ENCODE peak calls at places on chromosomes 2 and 18, in five cellular contexts. A is stomach, M is progenitor cell of endocrine pancreas, K is GM18507, Z is epithelial cell of esophagus. G is an unnamed sample.

GRCh38 chr2:207996848-207997247 is 28.5 kb downstream of the PLEKHM3 start:
- DNase-seq in A (no peak), M (no peak), K (no peak), Z (no peak), G (no peak)

GRCh38 chr2:223222397-223222796 is 170.4 kb downstream of the KCNE4 start:
- DNase-seq in A (no peak), M (no peak), K (no peak), Z (peak), G (no peak)

GRCh38 chr2:204177977-204178522 is 241.5 kb downstream of the ICOS start:
- DNase-seq in A (peak), M (no peak), K (no peak), Z (peak), G (peak)

GRCh38 chr2:2127474-2127873 is 203.6 kb downstream of the MYT1L start:
- DNase-seq in A (no peak), M (no peak), K (no peak), Z (no peak), G (no peak)

GRCh38 chr18:58896268-58896667 is 31.6 kb downstream of the ZNF532 start:
- DNase-seq in A (no peak), M (no peak), K (no peak), Z (no peak), G (no peak)

GRCh38 chr18:54774971-54775665 is 53.2 kb upstream of the RAB27B start:
- DNase-seq in A (no peak), M (no peak), K (no peak), Z (peak), G (no peak)

GRCh38 chr18:30787410-30787809 is 255.1 kb downstream of the DSC3 start:
- DNase-seq in A (no peak), M (no peak), K (no peak), Z (no peak), G (no peak)

GRCh38 chr2:85887566-85888019 is 1.2 kb downstream of the ST3GAL5 start:
- DNase-seq in A (peak), M (no peak), K (no peak), Z (peak), G (no peak)

GRCh38 chr2:25310965-25311865 is 30.5 kb downstream of the DNMT3A start:
- DNase-seq in A (peak), M (no peak), K (no peak), Z (peak), G (no peak)

GRCh38 chr2:69798909-69799526 is 30.4 kb upstream of the GMCL1 start:
- DNase-seq in A (no peak), M (no peak), K (no peak), Z (peak), G (no peak)

GRCh38 chr2:128381001-128381938 is 62.6 kb upstream of the HS6ST1 start:
- DNase-seq in A (peak), M (no peak), K (no peak), Z (no peak), G (no peak)

GRCh38 chr2:75594599-75594998 is 33.9 kb upstream of the EVA1A start:
- DNase-seq in A (no peak), M (no peak), K (no peak), Z (no peak), G (no peak)

GRCh38 chr18:46318356-46318755 is 214.2 kb downstream of the HAUS1 start:
- DNase-seq in A (no peak), M (no peak), K (no peak), Z (no peak), G (no peak)

GRCh38 chr2:198692907-198693510 is 764.7 kb downstream of the SATB2 start:
- DNase-seq in A (no peak), M (no peak), K (no peak), Z (no peak), G (no peak)

GRCh38 chr2:240391111-240392051 is 44.1 kb upstream of the GPC1 start:
- DNase-seq in A (no peak), M (no peak), K (no peak), Z (no peak), G (no peak)

GRCh38 chr18:525066-525797 is 24.7 kb upstream of the COLEC12 start:
- DNase-seq in A (no peak), M (no peak), K (no peak), Z (no peak), G (no peak)

GRCh38 chr2:68742638-68743037 is 8.0 kb downstream of the ARHGAP25 start:
- DNase-seq in A (no peak), M (no peak), K (no peak), Z (no peak), G (no peak)

GRCh38 chr2:134122610-134123009 is 131.3 kb upstream of the MGAT5 start:
- DNase-seq in A (no peak), M (peak), K (no peak), Z (no peak), G (no peak)

GRCh38 chr2:215870088-215870490 is 143.3 kb downstream of the MREG start:
- DNase-seq in A (no peak), M (no peak), K (no peak), Z (peak), G (no peak)

GRCh38 chr2:105397025-105397722 is 1.7 kb downstream of the FHL2 start:
- DNase-seq in A (no peak), M (no peak), K (no peak), Z (peak), G (no peak)

GRCh38 chr18:59056706-59057492 is 82.8 kb upstream of the SEC11C start:
- DNase-seq in A (peak), M (peak), K (peak), Z (peak), G (peak)

GRCh38 chr18:8426401-8426800 is 182.8 kb upstream of the RAB12 start:
- DNase-seq in A (no peak), M (no peak), K (no peak), Z (no peak), G (no peak)

GRCh38 chr2:200454839-200455801 is 54.7 kb downstream of the KCTD18 start:
- DNase-seq in A (no peak), M (no peak), K (no peak), Z (peak), G (no peak)

GRCh38 chr2:209556354-209556961 is 132.6 kb downstream of the MAP2 start:
- DNase-seq in A (no peak), M (no peak), K (peak), Z (peak), G (no peak)

GRCh38 chr2:128273469-128274081 is 45.1 kb downstream of the HS6ST1 start:
- DNase-seq in A (no peak), M (no peak), K (no peak), Z (no peak), G (no peak)

G was measured in neuronal stem cell.